ENCODE peak calls at places on chromosome 17, in ten cellular contexts. W is progenitor cell of endocrine pancreas; K is dorsolateral prefrontal cortex; T is BJ; P is adrenal gland; H is epithelial cell of esophagus; M is psoas muscle; Q is hepatocyte; E is CD8-positive, alpha-beta T cell; V is cardiac fibroblast. G is an unnamed sample.
A peak's percentile ranks its signal among the peaks of the same experiment; 100 is the strongest.

GRCh38 chr17:71966055-71966454 is 154.8 kb upstream of the SOX9 start:
- DNase-seq in H (no peak), V (no peak), K (no peak), W (no peak), E (no peak), M (no peak), T (no peak), Q (no peak), P (no peak), G (no peak)

GRCh38 chr17:58219789-58220183 is 731 bp upstream of the MKS1 start:
- DNase-seq in V (no peak), K (no peak), H (peak; percentile 22), Q (no peak), M (no peak), T (no peak), P (peak; percentile 4), E (no peak), W (no peak), G (no peak)

GRCh38 chr17:76969598-76970172 is 101.5 kb downstream of the MGAT5B start:
- DNase-seq in T (no peak), M (no peak), E (no peak), V (no peak), W (no peak), K (no peak), Q (peak; percentile 67), H (no peak), P (peak; percentile 25), G (peak; percentile 41)

GRCh38 chr17:40910441-40910841 is 25.4 kb upstream of the KRT20 start:
- DNase-seq in K (no peak), E (no peak), V (peak; percentile 48), T (peak; percentile 64), W (no peak), M (no peak), H (peak; percentile 78), P (no peak), Q (peak; percentile 36), G (no peak)

GRCh38 chr17:29114141-29114540 is 66.1 kb downstream of the MYO18A start:
- DNase-seq in Q (no peak), K (no peak), V (no peak), W (no peak), H (no peak), T (no peak), E (no peak), M (no peak), P (no peak), G (no peak)

GRCh38 chr17:45307290-45308015 is 9.4 kb downstream of the MAP3K14 start:
- DNase-seq in M (no peak), Q (no peak), E (no peak), P (peak; percentile 74), T (peak; percentile 77), W (no peak), H (peak; percentile 80), K (no peak), V (peak; percentile 93), G (no peak)

GRCh38 chr17:36856921-36857381 is 80.3 kb upstream of the LHX1 start:
- DNase-seq in T (no peak), E (no peak), K (peak; percentile 8), V (no peak), P (no peak), H (peak; percentile 31), W (no peak), Q (peak; percentile 20), M (no peak), G (no peak)

GRCh38 chr17:64718058-64718457 is 56.0 kb upstream of the SMURF2 start:
- DNase-seq in V (no peak), T (no peak), H (peak; percentile 67), E (no peak), W (no peak), Q (no peak), M (no peak), P (no peak), K (no peak), G (no peak)

GRCh38 chr17:28948873-28949184 is 2.5 kb downstream of the PHF12 start:
- DNase-seq in H (no peak), W (no peak), Q (no peak), V (no peak), T (no peak), K (no peak), M (no peak), E (no peak), P (no peak), G (no peak)

GRCh38 chr17:14827394-14827793 is 437.7 kb downstream of the PMP22 start:
- DNase-seq in H (no peak), V (no peak), W (no peak), Q (no peak), T (no peak), P (no peak), M (no peak), E (no peak), K (no peak), G (no peak)

GRCh38 chr17:49327835-49328784 is 33.9 kb downstream of the ZNF652 start:
- DNase-seq in M (no peak), K (no peak), W (no peak), P (no peak), V (no peak), E (no peak), Q (no peak), H (peak; percentile 58), T (no peak), G (no peak)

GRCh38 chr17:9071921-9072503 is 50.7 kb downstream of the NTN1 start:
- DNase-seq in H (no peak), T (no peak), E (no peak), Q (no peak), M (no peak), P (no peak), W (no peak), V (no peak), K (no peak), G (no peak)

GRCh38 chr17:237406-237955 is 56.0 kb upstream of the DOC2B start:
- DNase-seq in K (no peak), M (peak; percentile 34), W (no peak), E (no peak), H (no peak), P (peak; percentile 0), Q (no peak), V (no peak), T (no peak), G (no peak)

GRCh38 chr17:41521574-41522261 is 3.0 kb upstream of the KRT15 start:
- DNase-seq in Q (peak; percentile 91), V (peak; percentile 90), E (no peak), W (peak; percentile 55), M (no peak), K (no peak), P (no peak), T (no peak), H (peak; percentile 86), G (peak; percentile 100)

GRCh38 chr17:78896834-78897638 is 6.0 kb downstream of the CEP295NL start:
- DNase-seq in W (no peak), T (no peak), K (no peak), M (no peak), H (no peak), E (no peak), P (no peak), V (no peak), Q (no peak), G (no peak)
- TF ChIP-seq CTCF in W (no peak), T (no peak), K (no peak), M (no peak), H (no peak), E (no peak), P (no peak), V (no peak), Q (no peak), G (no peak)

GRCh38 chr17:82913304-82914043 is 73.7 kb upstream of the ZNF750 start:
- DNase-seq in E (no peak), M (peak; percentile 74), P (peak; percentile 21), T (no peak), K (no peak), Q (no peak), V (no peak), W (no peak), H (peak; percentile 27), G (peak; percentile 32)
- TF ChIP-seq CTCF in E (no peak), M (peak; percentile 44), P (peak; percentile 22), T (no peak), K (peak; percentile 38), Q (peak; percentile 37), V (no peak), W (peak; percentile 43), H (peak; percentile 52), G (peak; percentile 38)

GRCh38 chr17:7822126-7822525 is 11.9 kb upstream of the KDM6B start:
- DNase-seq in K (no peak), P (no peak), V (no peak), Q (no peak), E (no peak), W (no peak), M (no peak), H (no peak), T (no peak), G (no peak)

GRCh38 chr17:7820231-7820630 is 13.8 kb upstream of the KDM6B start:
- DNase-seq in T (no peak), V (no peak), H (no peak), Q (peak; percentile 1), W (no peak), P (no peak), K (no peak), E (no peak), M (no peak), G (no peak)

GRCh38 chr17:7824021-7824924 is 9.7 kb upstream of the KDM6B start:
- DNase-seq in T (no peak), M (no peak), K (no peak), P (peak; percentile 31), H (no peak), W (no peak), Q (peak; percentile 8), V (no peak), E (no peak), G (no peak)

GRCh38 chr17:7823581-7824001 is 10.4 kb upstream of the KDM6B start:
- DNase-seq in P (no peak), V (no peak), K (no peak), W (no peak), M (no peak), Q (peak; percentile 4), H (no peak), E (no peak), T (no peak), G (no peak)

GRCh38 chr17:7825206-7825980 is 8.6 kb upstream of the KDM6B start:
- DNase-seq in M (no peak), Q (peak; percentile 30), T (no peak), W (no peak), H (no peak), P (peak; percentile 65), V (peak; percentile 32), K (no peak), E (no peak), G (no peak)
- TF ChIP-seq CTCF in M (peak; percentile 30), Q (no peak), T (no peak), W (no peak), H (no peak), P (peak; percentile 27), V (peak; percentile 18), K (no peak), E (peak; percentile 10), G (no peak)

DNA sequence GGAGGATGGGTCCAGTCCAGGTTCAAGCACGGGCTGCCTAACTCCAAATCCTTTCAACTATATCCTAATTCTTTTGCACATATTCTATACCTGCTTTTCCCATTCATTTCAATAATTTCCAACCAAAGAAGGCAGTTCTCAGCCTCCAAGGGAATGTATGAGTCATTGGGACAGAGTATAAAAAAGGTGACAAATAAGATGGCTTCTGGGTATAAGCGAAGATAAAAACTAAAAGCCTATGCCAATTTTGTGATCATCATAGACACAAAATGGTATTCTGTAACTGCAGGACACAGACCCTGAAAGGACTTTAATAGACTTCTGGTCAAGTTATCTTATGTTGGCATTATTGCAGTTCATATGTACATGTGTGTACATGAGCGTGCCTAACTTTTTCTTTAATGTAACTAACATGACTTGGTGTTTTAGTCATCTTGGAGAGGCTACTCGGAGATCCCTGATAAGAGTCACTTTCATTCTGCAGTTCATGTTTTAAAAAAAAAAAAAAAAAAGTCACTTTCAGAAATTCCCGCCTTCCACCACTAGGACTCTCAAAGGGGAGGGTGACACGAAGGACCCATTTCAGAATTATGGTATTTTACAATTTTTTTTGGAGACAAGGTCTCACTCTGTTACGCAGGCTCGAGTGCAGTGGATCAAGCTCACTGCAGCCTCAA is 17.3 kb downstream of the COG1 start:
- DNase-seq in M (no peak), H (peak; percentile 13), V (no peak), P (no peak), Q (no peak), E (no peak), K (no peak), W (no peak), T (no peak), G (no peak)
- TF ChIP-seq CTCF in M (peak; percentile 11), H (peak; percentile 46), V (peak; percentile 33), P (peak; percentile 50), Q (peak; percentile 22), E (no peak), K (peak; percentile 29), W (peak; percentile 41), T (peak; percentile 45), G (peak; percentile 26)